ENCODE peak calls at places on chromosomes 7 and 10, in five cellular contexts. F is H7; P is BE2C; D is CD8-positive, alpha-beta T cell; M is foreskin keratinocyte. A is an unnamed sample.

GRCh38 chr7:136900005-136900404 is 31.6 kb downstream of the CHRM2 start:
- DNase-seq in F (no peak), P (no peak), D (no peak), M (no peak), A (no peak)

GRCh38 chr7:8386926-8387550 is 46.4 kb upstream of the NXPH1 start:
- DNase-seq in F (no peak), P (no peak), D (no peak), M (no peak), A (no peak)

GRCh38 chr10:133211141-133211830 is 18.7 kb upstream of the UTF1 start:
- DNase-seq in F (no peak), P (no peak), D (no peak), M (no peak), A (no peak)

GRCh38 chr7:88276605-88277153 is 30.0 kb downstream of the STEAP4 start:
- DNase-seq in F (no peak), P (no peak), D (no peak), M (no peak), A (no peak)

GRCh38 chr7:101856488-101857357 is 39.3 kb downstream of the CUX1 start:
- DNase-seq in F (peak; percentile 72), P (peak; percentile 97), D (peak; percentile 73), M (peak; percentile 7), A (peak; percentile 84)

GRCh38 chr10:26534384-26534783 is 96.2 kb downstream of the APBB1IP start:
- DNase-seq in F (peak; percentile 70), P (no peak), D (no peak), M (no peak), A (no peak)

GRCh38 chr7:80884511-80885195 is 34.2 kb downstream of the SEMA3C start:
- DNase-seq in F (no peak), P (no peak), D (no peak), M (no peak), A (no peak)

GRCh38 chr10:29715296-29715695 is 80.5 kb upstream of the SVIL start:
- DNase-seq in F (no peak), P (no peak), D (no peak), M (no peak), A (no peak)

GRCh38 chr7:74226633-74227032 is 16.8 kb downstream of the LAT2 start:
- DNase-seq in F (peak; percentile 19), P (no peak), D (no peak), M (no peak), A (no peak)

GRCh38 chr10:110668443-110668842 is 24.3 kb downstream of the RBM20 start:
- DNase-seq in F (no peak), P (no peak), D (no peak), M (no peak), A (no peak)

GRCh38 chr7:124059375-124059774 is 26.5 kb upstream of the TMEM229A start:
- DNase-seq in F (no peak), P (no peak), D (no peak), M (no peak), A (no peak)

GRCh38 chr7:4798706-4799235 is 23.3 kb downstream of the AP5Z1 start:
- DNase-seq in F (no peak), P (peak; percentile 11), D (no peak), M (no peak), A (no peak)

GRCh38 chr10:12787297-12787696 is 214.2 kb downstream of the CCDC3 start:
- DNase-seq in F (no peak), P (no peak), D (no peak), M (no peak), A (no peak)

GRCh38 chr7:156493942-156494341 is 146.6 kb upstream of the RNF32 start:
- DNase-seq in F (no peak), P (no peak), D (no peak), M (peak; percentile 11), A (peak; percentile 11)

GRCh38 chr7:140168816-140169215 is 8.0 kb downstream of the KDM7A start:
- DNase-seq in F (no peak), P (no peak), D (no peak), M (no peak), A (no peak)

GRCh38 chr10:123974406-123974805 is 82.8 kb upstream of the CPXM2 start:
- DNase-seq in F (no peak), P (peak; percentile 55), D (no peak), M (peak; percentile 48), A (peak; percentile 81)

GRCh38 chr10:7192041-7192440 is 218.8 kb downstream of the SFMBT2 start:
- DNase-seq in F (no peak), P (no peak), D (no peak), M (no peak), A (no peak)

GRCh38 chr7:127154958-127155357 is 97.8 kb downstream of the GRM8 start:
- DNase-seq in F (no peak), P (no peak), D (no peak), M (no peak), A (no peak)

GRCh38 chr10:92538231-92538958 is 35.5 kb downstream of the IDE start:
- DNase-seq in F (no peak), P (no peak), D (no peak), M (no peak), A (no peak)

GRCh38 chr7:151895008-151895661 is 18.2 kb upstream of the PRKAG2 start:
- DNase-seq in F (peak; percentile 19), P (no peak), D (no peak), M (peak; percentile 54), A (no peak)

GRCh38 chr7:47470567-47471357 is 111.1 kb downstream of the TNS3 start:
- DNase-seq in F (peak; percentile 85), P (no peak), D (no peak), M (no peak), A (no peak)

GRCh38 chr10:11530806-11531205 is 80.6 kb downstream of the USP6NL start:
- DNase-seq in F (no peak), P (no peak), D (no peak), M (no peak), A (no peak)

GRCh38 chr10:103616705-103617361 is 123.3 kb downstream of the NEURL1 start:
- DNase-seq in F (peak; percentile 67), P (no peak), D (no peak), M (no peak), A (peak; percentile 28)

GRCh38 chr7:108351715-108352114 is 104.5 kb downstream of the NRCAM start:
- DNase-seq in F (no peak), P (peak; percentile 71), D (no peak), M (no peak), A (no peak)

GRCh38 chr7:1679326-1679965 is 9.4 kb downstream of the ELFN1 start:
- DNase-seq in F (peak; percentile 25), P (no peak), D (no peak), M (no peak), A (no peak)

GRCh38 chr10:102540023-102540422 is 36.3 kb downstream of the SUFU start:
- DNase-seq in F (peak; percentile 40), P (no peak), D (no peak), M (peak; percentile 11), A (no peak)

GRCh38 chr10:103557455-103557854 is 64.0 kb downstream of the NEURL1 start:
- DNase-seq in F (no peak), P (no peak), D (no peak), M (no peak), A (no peak)

GRCh38 chr7:141866974-141867373 is 25.7 kb upstream of the PRSS37 start:
- DNase-seq in F (no peak), P (no peak), D (no peak), M (peak; percentile 62), A (no peak)

GRCh38 chr10:12960431-12960898 is 41.0 kb downstream of the CCDC3 start:
- DNase-seq in F (no peak), P (no peak), D (no peak), M (no peak), A (no peak)

GRCh38 chr10:128926693-128927092 is 540.3 kb upstream of the MGMT start:
- DNase-seq in F (no peak), P (no peak), D (no peak), M (no peak), A (no peak)

GRCh38 chr10:128927821-128928220 is 539.2 kb upstream of the MGMT start:
- DNase-seq in F (peak; percentile 70), P (no peak), D (no peak), M (no peak), A (no peak)

GRCh38 chr10:128929905-128930304 is 537.1 kb upstream of the MGMT start:
- DNase-seq in F (no peak), P (no peak), D (no peak), M (no peak), A (no peak)

GRCh38 chr10:128927389-128927788 is 539.7 kb upstream of the MGMT start:
- DNase-seq in F (no peak), P (no peak), D (no peak), M (no peak), A (peak; percentile 35)

GRCh38 chr10:128928231-128928836 is 538.7 kb upstream of the MGMT start:
- DNase-seq in F (no peak), P (no peak), D (no peak), M (no peak), A (no peak)
- H3K27me3 ChIP-seq in F (no peaks in the 10 kb centered on the region), P (no peaks in the 10 kb centered on the region), D (no peaks in the 10 kb centered on the region), M (no peaks in the 10 kb centered on the region), A (no peaks in the 10 kb centered on the region)

GRCh38 chr7:134767567-134768168 is 11.8 kb upstream of the CALD1 start:
- DNase-seq in F (no peak), P (no peak), D (no peak), M (no peak), A (no peak)

GRCh38 chr7:134761206-134761786 is 18.1 kb upstream of the CALD1 start:
- DNase-seq in F (no peak), P (no peak), D (no peak), M (no peak), A (no peak)

GRCh38 chr7:134763960-134764359 is 15.5 kb upstream of the CALD1 start:
- DNase-seq in F (no peak), P (no peak), D (no peak), M (no peak), A (no peak)

GRCh38 chr7:134766779-134767566 is 12.5 kb upstream of the CALD1 start:
- DNase-seq in F (no peak), P (no peak), D (no peak), M (peak; percentile 55), A (no peak)

DNA sequence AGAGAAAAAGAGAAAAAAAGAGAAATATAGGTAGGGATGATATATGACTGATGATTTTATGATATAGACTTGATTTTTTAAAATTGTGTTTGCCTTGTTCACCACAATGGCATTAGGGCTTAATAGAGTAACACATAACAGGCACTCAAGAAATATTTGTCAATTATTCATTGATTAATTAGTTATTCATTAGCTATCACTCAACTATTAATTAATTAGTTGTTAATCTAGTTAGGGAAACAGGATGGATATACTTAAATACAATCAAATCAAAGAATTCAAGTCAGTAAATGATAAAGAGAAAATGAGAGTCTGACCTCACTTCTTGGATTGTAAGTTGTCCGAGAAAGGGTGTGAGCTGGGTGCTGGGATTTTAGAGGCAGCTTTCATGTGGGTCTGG is 15.1 kb upstream of the CALD1 start:
- DNase-seq in F (no peak), P (no peak), D (no peak), M (no peak), A (no peak)
- H3K27me3 ChIP-seq in F (no peaks in the 10 kb centered on the region), P (no peaks in the 10 kb centered on the region), D (no peaks in the 10 kb centered on the region), M (no peaks in the 10 kb centered on the region), A (no peaks in the 10 kb centered on the region)

DNA sequence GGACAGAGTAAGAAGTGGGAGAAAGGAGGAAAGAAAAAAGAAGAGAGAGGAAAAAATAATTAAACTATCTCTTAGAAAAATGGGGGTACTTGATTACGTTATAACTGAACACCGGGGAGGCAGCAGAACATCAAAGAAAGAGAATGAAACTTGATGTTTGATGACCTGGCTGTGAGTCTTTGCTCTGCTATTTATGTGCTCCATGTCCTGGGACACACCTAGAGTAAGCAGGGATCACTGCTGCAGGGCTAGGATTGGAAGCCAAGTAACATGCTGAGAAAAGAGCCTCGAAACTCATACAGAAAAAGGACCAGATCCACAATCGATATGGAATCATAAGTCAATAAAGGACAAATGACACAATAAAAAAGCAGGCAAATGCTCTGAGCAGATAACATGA is 56.7 kb upstream of the COL13A1 start:
- DNase-seq in F (no peak), P (no peak), D (no peak), M (peak; percentile 59), A (no peak)
- H3K27me3 ChIP-seq in F (no peaks in the 10 kb centered on the region), P (no peaks in the 10 kb centered on the region), D (no peaks in the 10 kb centered on the region), M (peaks cover 10% of the 10 kb centered on the region), A (no peaks in the 10 kb centered on the region)

GRCh38 chr7:120995659-120996058 is 7.1 kb downstream of the CPED1 start:
- DNase-seq in F (no peak), P (no peak), D (no peak), M (no peak), A (no peak)
- H3K27me3 ChIP-seq in F (no peaks in the 10 kb centered on the region), P (peaks cover 48% of the 10 kb centered on the region), D (peaks cover 5% of the 10 kb centered on the region), M (no peaks in the 10 kb centered on the region), A (no peaks in the 10 kb centered on the region)